ENCODE peak calls at places on chromosomes 6 and 20, in five cellular contexts. One of them, this sample, is unnamed.

GRCh38 chr20:37345339-37346231 is at the start of gene SRC:
- DNase-seq in CD8-positive, alpha-beta T cell: peak
- DNase-seq in lower leg skin: peak
- DNase-seq in PC-9: peak
- DNase-seq in epithelial cell of esophagus: peak
- DNase-seq in this sample: peak

GRCh38 chr20:62936996-62937352 is 973 bp upstream of the GID8 start:
- DNase-seq in epithelial cell of esophagus: peak
- DNase-seq in lower leg skin: no peak
- DNase-seq in CD8-positive, alpha-beta T cell: no peak
- DNase-seq in PC-9: no peak
- DNase-seq in this sample: no peak

GRCh38 chr6:139763468-139764214 is 389.2 kb upstream of the CITED2 start:
- DNase-seq in epithelial cell of esophagus: no peak
- DNase-seq in PC-9: no peak
- DNase-seq in lower leg skin: no peak
- DNase-seq in CD8-positive, alpha-beta T cell: no peak
- DNase-seq in this sample: no peak

GRCh38 chr6:44396968-44397367 is 9.5 kb downstream of the CDC5L start:
- DNase-seq in epithelial cell of esophagus: no peak
- DNase-seq in lower leg skin: no peak
- DNase-seq in CD8-positive, alpha-beta T cell: no peak
- DNase-seq in PC-9: no peak
- DNase-seq in this sample: no peak

GRCh38 chr6:42140756-42141602 is 1.4 kb downstream of the C6orf132 start:
- DNase-seq in lower leg skin: peak
- DNase-seq in epithelial cell of esophagus: peak
- DNase-seq in PC-9: no peak
- DNase-seq in CD8-positive, alpha-beta T cell: no peak
- DNase-seq in this sample: no peak

GRCh38 chr6:134936927-134937326 is 13.0 kb downstream of the ALDH8A1 start:
- DNase-seq in PC-9: no peak
- DNase-seq in epithelial cell of esophagus: peak
- DNase-seq in lower leg skin: no peak
- DNase-seq in CD8-positive, alpha-beta T cell: no peak
- DNase-seq in this sample: no peak

GRCh38 chr20:59064214-59064722 is 21.7 kb upstream of the PRELID3B start:
- DNase-seq in CD8-positive, alpha-beta T cell: no peak
- DNase-seq in PC-9: no peak
- DNase-seq in epithelial cell of esophagus: peak
- DNase-seq in lower leg skin: no peak
- DNase-seq in this sample: no peak

GRCh38 chr6:43954311-43955131 is 172.7 kb downstream of the MRPL14 start:
- DNase-seq in epithelial cell of esophagus: no peak
- DNase-seq in CD8-positive, alpha-beta T cell: no peak
- DNase-seq in PC-9: no peak
- DNase-seq in lower leg skin: no peak
- DNase-seq in this sample: no peak

GRCh38 chr6:148502083-148502772 is 159.6 kb downstream of the SASH1 start:
- DNase-seq in epithelial cell of esophagus: no peak
- DNase-seq in CD8-positive, alpha-beta T cell: no peak
- DNase-seq in PC-9: no peak
- DNase-seq in lower leg skin: no peak
- DNase-seq in this sample: no peak

GRCh38 chr6:74936886-74937285 is 269.0 kb downstream of the COL12A1 start:
- DNase-seq in CD8-positive, alpha-beta T cell: no peak
- DNase-seq in epithelial cell of esophagus: peak
- DNase-seq in PC-9: no peak
- DNase-seq in lower leg skin: no peak
- DNase-seq in this sample: no peak

GRCh38 chr6:127102299-127102698 is 16.2 kb upstream of the RSPO3 start:
- DNase-seq in lower leg skin: no peak
- DNase-seq in epithelial cell of esophagus: peak
- DNase-seq in CD8-positive, alpha-beta T cell: no peak
- DNase-seq in PC-9: no peak
- DNase-seq in this sample: no peak

GRCh38 chr20:61814244-61814643 is 251.4 kb downstream of the TAF4 start:
- DNase-seq in lower leg skin: no peak
- DNase-seq in epithelial cell of esophagus: no peak
- DNase-seq in PC-9: no peak
- DNase-seq in CD8-positive, alpha-beta T cell: no peak
- DNase-seq in this sample: no peak

GRCh38 chr6:72788188-72788587 is 166.3 kb downstream of the KCNQ5 start:
- DNase-seq in epithelial cell of esophagus: peak
- DNase-seq in PC-9: no peak
- DNase-seq in CD8-positive, alpha-beta T cell: no peak
- DNase-seq in lower leg skin: no peak
- DNase-seq in this sample: no peak

GRCh38 chr6:134123666-134124208 is 71.3 kb upstream of the SLC2A12 start:
- DNase-seq in PC-9: peak
- DNase-seq in CD8-positive, alpha-beta T cell: peak
- DNase-seq in lower leg skin: peak
- DNase-seq in epithelial cell of esophagus: peak
- DNase-seq in this sample: no peak

GRCh38 chr20:23161968-23162696 is 76.0 kb upstream of the CD93 start:
- DNase-seq in PC-9: peak
- DNase-seq in epithelial cell of esophagus: peak
- DNase-seq in CD8-positive, alpha-beta T cell: no peak
- DNase-seq in lower leg skin: peak
- DNase-seq in this sample: peak

GRCh38 chr6:5316946-5317345 is 55.6 kb downstream of the FARS2 start:
- DNase-seq in lower leg skin: no peak
- DNase-seq in PC-9: no peak
- DNase-seq in CD8-positive, alpha-beta T cell: no peak
- DNase-seq in epithelial cell of esophagus: no peak
- DNase-seq in this sample: no peak

GRCh38 chr20:23246682-23247664 is 103.6 kb upstream of the NXT1 start:
- DNase-seq in lower leg skin: no peak
- DNase-seq in CD8-positive, alpha-beta T cell: no peak
- DNase-seq in epithelial cell of esophagus: no peak
- DNase-seq in PC-9: no peak
- DNase-seq in this sample: no peak

GRCh38 chr20:57920971-57921370 is 211.2 kb upstream of the PMEPA1 start:
- DNase-seq in CD8-positive, alpha-beta T cell: no peak
- DNase-seq in epithelial cell of esophagus: no peak
- DNase-seq in PC-9: no peak
- DNase-seq in lower leg skin: no peak
- DNase-seq in this sample: no peak

GRCh38 chr6:93454533-93454932 is 35.2 kb upstream of the EPHA7 start:
- DNase-seq in CD8-positive, alpha-beta T cell: no peak
- DNase-seq in PC-9: no peak
- DNase-seq in epithelial cell of esophagus: no peak
- DNase-seq in lower leg skin: no peak
- DNase-seq in this sample: no peak

GRCh38 chr6:155273438-155273837 is 9.6 kb downstream of the CLDN20 start:
- DNase-seq in lower leg skin: no peak
- DNase-seq in epithelial cell of esophagus: peak
- DNase-seq in CD8-positive, alpha-beta T cell: no peak
- DNase-seq in PC-9: no peak
- DNase-seq in this sample: no peak

GRCh38 chr6:39823187-39823815 is 31.1 kb downstream of the DAAM2 start:
- DNase-seq in CD8-positive, alpha-beta T cell: no peak
- DNase-seq in PC-9: no peak
- DNase-seq in lower leg skin: peak
- DNase-seq in epithelial cell of esophagus: no peak
- DNase-seq in this sample: no peak

GRCh38 chr20:62381202-62381797 is 5.6 kb upstream of the RPS21 start:
- DNase-seq in CD8-positive, alpha-beta T cell: no peak
- DNase-seq in PC-9: peak
- DNase-seq in lower leg skin: no peak
- DNase-seq in epithelial cell of esophagus: peak
- DNase-seq in this sample: no peak

GRCh38 chr6:3844097-3844463 is 5.1 kb upstream of the FAM50B start:
- DNase-seq in epithelial cell of esophagus: peak
- DNase-seq in lower leg skin: no peak
- DNase-seq in CD8-positive, alpha-beta T cell: no peak
- DNase-seq in PC-9: no peak
- DNase-seq in this sample: no peak

GRCh38 chr6:7933794-7934193 is 23.2 kb upstream of the TXNDC5 start:
- DNase-seq in lower leg skin: no peak
- DNase-seq in epithelial cell of esophagus: no peak
- DNase-seq in PC-9: no peak
- DNase-seq in CD8-positive, alpha-beta T cell: no peak
- DNase-seq in this sample: no peak

GRCh38 chr6:118789419-118789818 is 104.5 kb upstream of the ASF1A start:
- DNase-seq in CD8-positive, alpha-beta T cell: no peak
- DNase-seq in PC-9: no peak
- DNase-seq in lower leg skin: no peak
- DNase-seq in epithelial cell of esophagus: no peak
- DNase-seq in this sample: no peak

GRCh38 chr6:32973934-32974333 is 5.5 kb downstream of the BRD2 start:
- DNase-seq in PC-9: peak
- DNase-seq in CD8-positive, alpha-beta T cell: no peak
- DNase-seq in lower leg skin: no peak
- DNase-seq in epithelial cell of esophagus: peak
- DNase-seq in this sample: no peak

GRCh38 chr6:35216832-35217811 is 3.4 kb downstream of the SCUBE3 start:
- DNase-seq in PC-9: no peak
- DNase-seq in CD8-positive, alpha-beta T cell: no peak
- DNase-seq in lower leg skin: no peak
- DNase-seq in epithelial cell of esophagus: no peak
- DNase-seq in this sample: no peak

GRCh38 chr6:163897669-163898068 is 483.2 kb downstream of the QKI start:
- DNase-seq in epithelial cell of esophagus: no peak
- DNase-seq in PC-9: no peak
- DNase-seq in lower leg skin: no peak
- DNase-seq in CD8-positive, alpha-beta T cell: no peak
- DNase-seq in this sample: no peak

GRCh38 chr20:51434556-51435256 is 107.8 kb downstream of the NFATC2 start:
- DNase-seq in CD8-positive, alpha-beta T cell: no peak
- DNase-seq in PC-9: no peak
- DNase-seq in epithelial cell of esophagus: peak
- DNase-seq in lower leg skin: no peak
- DNase-seq in this sample: no peak

GRCh38 chr6:6474170-6474920 is 114.2 kb upstream of the LY86 start:
- DNase-seq in CD8-positive, alpha-beta T cell: no peak
- DNase-seq in epithelial cell of esophagus: no peak
- DNase-seq in lower leg skin: no peak
- DNase-seq in PC-9: no peak
- DNase-seq in this sample: no peak

GRCh38 chr6:33678246-33678931 is 33.1 kb downstream of the UQCC2 start:
- DNase-seq in epithelial cell of esophagus: no peak
- DNase-seq in PC-9: no peak
- DNase-seq in lower leg skin: no peak
- DNase-seq in CD8-positive, alpha-beta T cell: no peak
- DNase-seq in this sample: no peak

GRCh38 chr6:72464791-72465691 is 156.8 kb upstream of the KCNQ5 start:
- DNase-seq in PC-9: peak
- DNase-seq in CD8-positive, alpha-beta T cell: no peak
- DNase-seq in lower leg skin: no peak
- DNase-seq in epithelial cell of esophagus: peak
- DNase-seq in this sample: no peak

GRCh38 chr20:42987376-42988114 is 202.2 kb downstream of the PTPRT start:
- DNase-seq in PC-9: no peak
- DNase-seq in CD8-positive, alpha-beta T cell: no peak
- DNase-seq in lower leg skin: no peak
- DNase-seq in epithelial cell of esophagus: no peak
- DNase-seq in this sample: no peak
- H3K4me3 ChIP-seq in PC-9: no peak
- H3K4me3 ChIP-seq in CD8-positive, alpha-beta T cell: no peak
- H3K4me3 ChIP-seq in lower leg skin: no peak
- H3K4me3 ChIP-seq in epithelial cell of esophagus: no peak
- H3K4me3 ChIP-seq in this sample: no peak

GRCh38 chr20:39029324-39029820 is 67.2 kb downstream of the DHX35 start:
- DNase-seq in PC-9: no peak
- DNase-seq in CD8-positive, alpha-beta T cell: no peak
- DNase-seq in lower leg skin: no peak
- DNase-seq in epithelial cell of esophagus: peak
- DNase-seq in this sample: no peak
- TF ChIP-seq CTCF in PC-9: no peak
- TF ChIP-seq CTCF in CD8-positive, alpha-beta T cell: no peak
- TF ChIP-seq CTCF in lower leg skin: no peak
- TF ChIP-seq CTCF in epithelial cell of esophagus: no peak
- TF ChIP-seq CTCF in this sample: no peak

GRCh38 chr6:68240731-68241130 is 394.4 kb upstream of the ADGRB3 start:
- DNase-seq in PC-9: no peak
- DNase-seq in epithelial cell of esophagus: no peak
- DNase-seq in CD8-positive, alpha-beta T cell: no peak
- DNase-seq in lower leg skin: no peak
- DNase-seq in this sample: no peak

GRCh38 chr6:68239034-68239433 is 396.0 kb upstream of the ADGRB3 start:
- DNase-seq in epithelial cell of esophagus: no peak
- DNase-seq in CD8-positive, alpha-beta T cell: no peak
- DNase-seq in PC-9: no peak
- DNase-seq in lower leg skin: no peak
- DNase-seq in this sample: no peak

GRCh38 chr6:68235192-68235812 is 399.8 kb upstream of the ADGRB3 start:
- DNase-seq in lower leg skin: no peak
- DNase-seq in CD8-positive, alpha-beta T cell: no peak
- DNase-seq in PC-9: no peak
- DNase-seq in epithelial cell of esophagus: no peak
- DNase-seq in this sample: no peak

GRCh38 chr6:68238097-68238597 is 396.9 kb upstream of the ADGRB3 start:
- DNase-seq in lower leg skin: no peak
- DNase-seq in PC-9: no peak
- DNase-seq in epithelial cell of esophagus: peak
- DNase-seq in CD8-positive, alpha-beta T cell: no peak
- DNase-seq in this sample: no peak

GRCh38 chr6:68237205-68237604 is 397.9 kb upstream of the ADGRB3 start:
- DNase-seq in CD8-positive, alpha-beta T cell: no peak
- DNase-seq in lower leg skin: no peak
- DNase-seq in PC-9: no peak
- DNase-seq in epithelial cell of esophagus: no peak
- DNase-seq in this sample: no peak
- H3K4me3 ChIP-seq in CD8-positive, alpha-beta T cell: no peak
- H3K4me3 ChIP-seq in lower leg skin: no peak
- H3K4me3 ChIP-seq in PC-9: no peak
- H3K4me3 ChIP-seq in epithelial cell of esophagus: no peak
- H3K4me3 ChIP-seq in this sample: no peak

DNA sequence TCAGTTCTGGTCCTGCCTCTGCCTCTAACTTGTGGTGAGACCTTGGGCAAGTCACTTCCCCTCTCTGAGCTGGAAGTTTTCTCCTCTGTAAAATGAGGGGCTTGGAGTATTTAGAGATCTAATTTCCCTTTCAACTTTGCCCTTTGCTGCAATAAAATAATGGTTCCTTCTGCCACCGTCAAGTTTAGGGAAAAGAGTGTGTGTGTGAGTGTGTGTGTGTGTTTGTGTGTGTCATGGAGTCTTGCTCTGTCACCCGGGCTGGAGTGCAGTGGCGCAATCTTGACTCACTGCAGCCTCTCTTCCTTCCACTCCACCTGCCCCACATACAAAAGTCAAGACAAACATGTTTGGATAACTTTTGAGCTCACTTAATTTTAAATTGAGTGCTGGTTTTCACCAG is 39.2 kb upstream of the PIM1 start:
- DNase-seq in CD8-positive, alpha-beta T cell: no peak
- DNase-seq in lower leg skin: peak
- DNase-seq in PC-9: peak
- DNase-seq in epithelial cell of esophagus: peak
- DNase-seq in this sample: no peak
- TF ChIP-seq CTCF in CD8-positive, alpha-beta T cell: no peak
- TF ChIP-seq CTCF in lower leg skin: no peak
- TF ChIP-seq CTCF in PC-9: no peak
- TF ChIP-seq CTCF in epithelial cell of esophagus: no peak
- TF ChIP-seq CTCF in this sample: no peak

This sample was measured in LNCaP clone FGC.